ENCODE peak calls at places on chromosomes 6 and 20, in ten cellular contexts. M is Right ventricle myocardium superior; K is iPS-NIHi11; F is RWPE1; C is substantia nigra; O is activated CD8-positive, alpha-beta memory T cell treated with anti-CD3 and anti-CD28 coated beads for 24 hours; V is HEK293T; E is NCI-H774; B is HS-27A; W is midbrain. U is an unnamed sample.

GRCh38 chr6:7933794-7934193 is 23.2 kb upstream of the TXNDC5 start:
- DNase-seq in E (no peak), V (no peak), K (no peak), B (no peak), C (no peak), O (no peak), F (no peak), M (no peak), W (no peak), U (no peak)

GRCh38 chr6:133837801-133838349 is 51.0 kb upstream of the TCF21 start:
- DNase-seq in W (no peak), B (no peak), E (peak; percentile 85), V (peak; percentile 85), F (peak; percentile 63), M (peak; percentile 53), K (peak; percentile 77), O (peak; percentile 80), C (no peak), U (peak; percentile 69)

GRCh38 chr6:148037496-148037895 is 305.1 kb upstream of the SASH1 start:
- DNase-seq in V (no peak), M (no peak), F (no peak), W (no peak), B (peak; percentile 14), E (peak; percentile 42), K (no peak), C (no peak), O (no peak), U (no peak)

GRCh38 chr20:45100563-45101245 is at the start of gene KCNS1:
- DNase-seq in M (no peak), V (no peak), C (no peak), W (no peak), O (no peak), F (no peak), E (no peak), B (no peak), K (peak; percentile 81), U (no peak)

GRCh38 chr6:92354270-92354831 is 1065.0 kb downstream of the EPHA7 start:
- DNase-seq in W (no peak), M (no peak), K (no peak), F (no peak), E (no peak), V (no peak), B (no peak), O (no peak), C (no peak), U (no peak)

GRCh38 chr6:56745081-56745480 is 102.4 kb upstream of the DST start:
- DNase-seq in M (no peak), W (no peak), E (no peak), B (no peak), K (no peak), C (no peak), F (no peak), V (no peak), O (no peak), U (no peak)

GRCh38 chr6:5152417-5152816 is 67.3 kb downstream of the PPP1R3G start:
- DNase-seq in C (no peak), F (no peak), B (no peak), W (no peak), E (no peak), O (no peak), K (no peak), V (no peak), M (no peak), U (no peak)

GRCh38 chr6:148404456-148405022 is 61.9 kb downstream of the SASH1 start:
- DNase-seq in F (no peak), W (no peak), E (no peak), K (peak; percentile 56), M (no peak), O (no peak), B (no peak), C (no peak), V (no peak), U (no peak)

GRCh38 chr20:10715035-10715434 is 41.2 kb upstream of the JAG1 start:
- DNase-seq in E (no peak), B (no peak), C (no peak), F (peak; percentile 64), M (no peak), V (no peak), W (no peak), O (no peak), K (no peak), U (peak; percentile 24)

GRCh38 chr20:56827763-56828162 is 198.7 kb downstream of the TFAP2C start:
- DNase-seq in O (no peak), W (no peak), K (no peak), C (no peak), V (no peak), F (no peak), E (no peak), M (no peak), B (no peak), U (no peak)

GRCh38 chr20:57066126-57066900 is 200.1 kb downstream of the BMP7 start:
- DNase-seq in K (no peak), W (no peak), V (no peak), F (no peak), M (no peak), E (no peak), O (no peak), B (no peak), C (no peak), U (no peak)

GRCh38 chr20:52060794-52061714 is 130.5 kb downstream of the ZFP64 start:
- DNase-seq in O (no peak), E (no peak), V (peak; percentile 24), M (no peak), F (peak; percentile 33), B (no peak), W (no peak), C (no peak), K (peak; percentile 60), U (peak; percentile 76)

GRCh38 chr6:79544939-79545450 is 7.8 kb upstream of the LCA5 start:
- DNase-seq in E (peak; percentile 96), C (peak; percentile 57), F (peak; percentile 98), O (no peak), K (peak; percentile 87), M (peak; percentile 72), V (peak; percentile 80), B (peak; percentile 72), W (peak; percentile 88), U (peak; percentile 96)

GRCh38 chr6:132364675-132365074 is 36.6 kb downstream of the MOXD1 start:
- DNase-seq in F (no peak), W (no peak), B (no peak), V (no peak), E (no peak), M (no peak), C (no peak), K (no peak), O (no peak), U (no peak)

GRCh38 chr20:7503501-7503900 is 436.8 kb downstream of the HAO1 start:
- DNase-seq in B (no peak), O (no peak), F (no peak), W (no peak), M (no peak), C (no peak), V (no peak), K (no peak), E (no peak), U (peak; percentile 93)

GRCh38 chr6:73873081-73873480 is 177.1 kb downstream of the CD109 start:
- DNase-seq in K (no peak), C (no peak), M (no peak), W (no peak), V (no peak), E (no peak), B (no peak), F (no peak), O (no peak), U (no peak)

GRCh38 chr6:28683945-28684538 is 158.4 kb downstream of the GPX5 start:
- DNase-seq in E (peak; percentile 57), W (no peak), V (peak; percentile 56), B (peak; percentile 31), O (no peak), K (peak; percentile 41), C (no peak), M (no peak), F (peak; percentile 24), U (peak; percentile 72)

GRCh38 chr6:30885999-30886896 is 1.9 kb downstream of the DDR1 start:
- DNase-seq in F (peak; percentile 96), C (peak; percentile 82), K (peak; percentile 92), O (no peak), V (no peak), E (peak; percentile 0), W (peak; percentile 69), B (peak; percentile 51), M (peak; percentile 59), U (peak; percentile 95)

GRCh38 chr6:70797625-70798024 is 129.9 kb downstream of the SMAP1 start:
- DNase-seq in F (no peak), E (no peak), B (no peak), W (no peak), V (no peak), K (no peak), M (no peak), O (no peak), C (no peak), U (no peak)

GRCh38 chr6:101931766-101932165 is 538.3 kb downstream of the GRIK2 start:
- DNase-seq in K (no peak), F (peak; percentile 2), W (no peak), O (no peak), M (no peak), V (no peak), C (no peak), B (no peak), E (no peak), U (no peak)

GRCh38 chr20:41560971-41561370 is 57.2 kb downstream of the CHD6 start:
- DNase-seq in F (no peak), O (no peak), C (no peak), B (no peak), M (no peak), W (no peak), E (no peak), V (no peak), K (no peak), U (no peak)

GRCh38 chr6:156359912-156360311 is 417.3 kb upstream of the ARID1B start:
- DNase-seq in V (peak; percentile 31), F (no peak), O (no peak), B (no peak), M (no peak), W (no peak), E (no peak), K (peak; percentile 76), C (no peak), U (peak; percentile 53)

GRCh38 chr6:139028658-139029469 is at the start of gene ABRACL:
- DNase-seq in C (peak; percentile 30), B (no peak), M (peak; percentile 72), F (peak; percentile 48), O (peak; percentile 90), W (peak; percentile 23), V (peak; percentile 78), K (peak; percentile 81), E (peak; percentile 78), U (peak; percentile 63)

GRCh38 chr6:7587631-7588100 is 2.3 kb upstream of the SNRNP48 start:
- DNase-seq in C (no peak), O (no peak), M (no peak), E (no peak), B (no peak), F (peak; percentile 13), W (no peak), V (no peak), K (no peak), U (no peak)

GRCh38 chr6:28511628-28512300 is 3.8 kb downstream of the GPX6 start:
- DNase-seq in O (no peak), E (no peak), C (no peak), B (no peak), M (no peak), W (no peak), K (no peak), F (no peak), V (no peak), U (no peak)

GRCh38 chr6:27138837-27139752 is 108.4 kb upstream of the PRSS16 start:
- DNase-seq in F (no peak), B (no peak), V (no peak), O (peak; percentile 90), E (no peak), W (peak; percentile 21), M (peak; percentile 55), K (peak; percentile 34), C (peak; percentile 28), U (peak; percentile 79)

GRCh38 chr6:115570326-115570725 is 490.4 kb downstream of the FRK start:
- DNase-seq in F (no peak), W (no peak), B (no peak), V (no peak), E (no peak), C (no peak), M (no peak), K (no peak), O (no peak), U (no peak)

GRCh38 chr6:138690975-138691594 is 82.5 kb upstream of the CCDC28A start:
- DNase-seq in V (no peak), W (no peak), M (no peak), E (no peak), K (no peak), B (no peak), C (no peak), O (no peak), F (no peak), U (peak; percentile 76)